ENCODE peak calls at places on chromosomes 12 and 14, in seven cellular contexts. Q is substantia nigra; X is RCC 7860; C is T follicular helper cell; K is CD8-positive, alpha-beta T cell; N is mesothelial cell of epicardium; R is stimulated activated naive CD8-positive, alpha-beta T cell treated with anti-CD3 and anti-CD28 coated beads, Interleukin-15, Interleukin-2, amounts not matched to agents 100 U/mL and 50 U/mL, for 24 hours. U is an unnamed sample.

GRCh38 chr12:97321640-97322039 is 141.0 kb upstream of the RMST start:
- DNase-seq in Q (no peak), X (no peak), C (no peak), K (no peak), N (no peak), R (no peak), U (no peak)

GRCh38 chr14:51053157-51053556 is 41.7 kb downstream of the TRIM9 start:
- DNase-seq in Q (no peak), X (no peak), C (no peak), K (no peak), N (no peak), R (no peak), U (no peak)

GRCh38 chr14:91509878-91510170 is 286 bp downstream of the PPP4R3A start:
- DNase-seq in Q (no peak), X (no peak), C (no peak), K (no peak), N (no peak), R (no peak), U (no peak)

GRCh38 chr14:81589381-81590065 is 55.9 kb upstream of the SEL1L start:
- DNase-seq in Q (no peak), X (no peak), C (no peak), K (no peak), N (no peak), R (no peak), U (no peak)

GRCh38 chr12:3132636-3133409 is 55.6 kb downstream of the TSPAN9 start:
- DNase-seq in Q (no peak), X (no peak), C (no peak), K (no peak), N (no peak), R (no peak), U (no peak)

GRCh38 chr14:58238252-58239247 is 6.1 kb upstream of the PSMA3 start:
- DNase-seq in Q (no peak), X (no peak), C (no peak), K (no peak), N (no peak), R (peak; percentile 25), U (no peak)

GRCh38 chr12:131058700-131059099 is 105.0 kb downstream of the ADGRD1 start:
- DNase-seq in Q (no peak), X (no peak), C (no peak), K (no peak), N (no peak), R (no peak), U (no peak)

GRCh38 chr14:34299360-34299759 is 162.7 kb downstream of the SPTSSA start:
- DNase-seq in Q (no peak), X (no peak), C (no peak), K (no peak), N (no peak), R (no peak), U (no peak)

GRCh38 chr12:92899388-92900001 is 29.6 kb downstream of the EEA1 start:
- DNase-seq in Q (peak; percentile 14), X (peak; percentile 93), C (no peak), K (no peak), N (no peak), R (no peak), U (no peak)

GRCh38 chr12:113134521-113134951 is 1.0 kb downstream of the RASAL1 start:
- DNase-seq in Q (no peak), X (no peak), C (no peak), K (no peak), N (no peak), R (no peak), U (no peak)

GRCh38 chr12:122981036-122981471 is 573 bp downstream of the ARL6IP4 start:
- DNase-seq in Q (no peak), X (no peak), C (no peak), K (no peak), N (peak; percentile 55), R (peak; percentile 42), U (no peak)

GRCh38 chr12:39587247-39587646 is 32.4 kb downstream of the ABCD2 start:
- DNase-seq in Q (no peak), X (no peak), C (peak; percentile 3), K (no peak), N (no peak), R (no peak), U (no peak)

GRCh38 chr12:117854339-117855012 is 114.3 kb downstream of the KSR2 start:
- DNase-seq in Q (peak; percentile 5), X (no peak), C (no peak), K (no peak), N (no peak), R (peak; percentile 66), U (peak; percentile 40)

GRCh38 chr12:48489012-48489411 is 6.7 kb downstream of the C12orf54 start:
- DNase-seq in Q (no peak), X (no peak), C (no peak), K (no peak), N (no peak), R (no peak), U (no peak)

GRCh38 chr12:55092579-55092978 is 33.6 kb upstream of the OR9K2 start:
- DNase-seq in Q (no peak), X (no peak), C (no peak), K (no peak), N (no peak), R (no peak), U (no peak)

GRCh38 chr12:25615119-25615518 is 62.0 kb upstream of the LMNTD1 start:
- DNase-seq in Q (no peak), X (peak; percentile 64), C (no peak), K (no peak), N (no peak), R (no peak), U (no peak)

GRCh38 chr12:111715242-111715641 is 29.4 kb downstream of the ACAD10 start:
- DNase-seq in Q (no peak), X (no peak), C (no peak), K (no peak), N (no peak), R (no peak), U (no peak)

GRCh38 chr12:263574-263973 is 938 bp upstream of the SLC6A13 start:
- DNase-seq in Q (no peak), X (peak; percentile 33), C (no peak), K (no peak), N (no peak), R (no peak), U (no peak)

GRCh38 chr14:56241441-56241840 is 123.2 kb downstream of the PELI2 start:
- DNase-seq in Q (no peak), X (no peak), C (no peak), K (no peak), N (no peak), R (no peak), U (no peak)

GRCh38 chr12:1498199-1498740 is 96.1 kb downstream of the FBXL14 start:
- DNase-seq in Q (no peak), X (no peak), C (no peak), K (no peak), N (no peak), R (no peak), U (no peak)

GRCh38 chr12:69610729-69611128 is at the start of gene LRRC10:
- DNase-seq in Q (no peak), X (no peak), C (no peak), K (no peak), N (no peak), R (no peak), U (no peak)

GRCh38 chr14:37150414-37150813 is 22.0 kb downstream of the SLC25A21 start:
- DNase-seq in Q (no peak), X (peak; percentile 10), C (no peak), K (no peak), N (no peak), R (no peak), U (no peak)